ENCODE peak calls at places on chromosomes 7 and 10, in seven cellular contexts. One of them, this sample, is unnamed.

GRCh38 chr7:30717181-30717580 is 34.8 kb upstream of the INMT start:
- DNase-seq in uterus: no peak
- DNase-seq in B cell: no peak
- DNase-seq in WTC11: peak
- DNase-seq in tibial artery: no peak
- DNase-seq in fibroblast of pulmonary artery: peak
- DNase-seq in cardiac muscle cell: no peak
- DNase-seq in this sample: no peak

GRCh38 chr10:17817316-17817715 is 8.2 kb downstream of the MRC1 start:
- DNase-seq in tibial artery: no peak
- DNase-seq in B cell: no peak
- DNase-seq in fibroblast of pulmonary artery: no peak
- DNase-seq in cardiac muscle cell: no peak
- DNase-seq in WTC11: no peak
- DNase-seq in uterus: no peak
- DNase-seq in this sample: no peak

GRCh38 chr10:48237856-48238250 is 36.6 kb downstream of the FRMPD2 start:
- DNase-seq in tibial artery: no peak
- DNase-seq in fibroblast of pulmonary artery: no peak
- DNase-seq in B cell: no peak
- DNase-seq in uterus: no peak
- DNase-seq in WTC11: no peak
- DNase-seq in cardiac muscle cell: no peak
- DNase-seq in this sample: no peak

GRCh38 chr7:48113270-48113669 is 24.2 kb downstream of the UPP1 start:
- DNase-seq in WTC11: no peak
- DNase-seq in cardiac muscle cell: no peak
- DNase-seq in uterus: no peak
- DNase-seq in fibroblast of pulmonary artery: no peak
- DNase-seq in B cell: no peak
- DNase-seq in tibial artery: no peak
- DNase-seq in this sample: no peak

GRCh38 chr7:4661871-4662270 is 20.2 kb upstream of the FOXK1 start:
- DNase-seq in cardiac muscle cell: no peak
- DNase-seq in B cell: no peak
- DNase-seq in WTC11: no peak
- DNase-seq in tibial artery: no peak
- DNase-seq in uterus: no peak
- DNase-seq in fibroblast of pulmonary artery: peak
- DNase-seq in this sample: no peak

GRCh38 chr7:80184693-80185092 is 50.1 kb downstream of the GNAI1 start:
- DNase-seq in tibial artery: no peak
- DNase-seq in fibroblast of pulmonary artery: no peak
- DNase-seq in WTC11: no peak
- DNase-seq in B cell: no peak
- DNase-seq in cardiac muscle cell: no peak
- DNase-seq in uterus: no peak
- DNase-seq in this sample: no peak

GRCh38 chr7:29917583-29917982 is 72.0 kb downstream of the SCRN1 start:
- DNase-seq in cardiac muscle cell: no peak
- DNase-seq in WTC11: no peak
- DNase-seq in fibroblast of pulmonary artery: no peak
- DNase-seq in uterus: no peak
- DNase-seq in tibial artery: no peak
- DNase-seq in B cell: no peak
- DNase-seq in this sample: no peak

GRCh38 chr7:139095194-139095659 is 14.3 kb downstream of the ZC3HAV1 start:
- DNase-seq in fibroblast of pulmonary artery: no peak
- DNase-seq in WTC11: no peak
- DNase-seq in cardiac muscle cell: no peak
- DNase-seq in tibial artery: peak
- DNase-seq in uterus: no peak
- DNase-seq in B cell: peak
- DNase-seq in this sample: peak

GRCh38 chr10:13990918-13991317 is 339.8 kb downstream of the FRMD4A start:
- DNase-seq in B cell: no peak
- DNase-seq in uterus: peak
- DNase-seq in fibroblast of pulmonary artery: peak
- DNase-seq in cardiac muscle cell: no peak
- DNase-seq in tibial artery: no peak
- DNase-seq in WTC11: no peak
- DNase-seq in this sample: no peak

GRCh38 chr7:36979810-36980248 is 255.5 kb upstream of the AOAH start:
- DNase-seq in B cell: no peak
- DNase-seq in uterus: peak
- DNase-seq in WTC11: no peak
- DNase-seq in cardiac muscle cell: peak
- DNase-seq in tibial artery: no peak
- DNase-seq in fibroblast of pulmonary artery: peak
- DNase-seq in this sample: no peak

GRCh38 chr10:63352976-63353375 is 112.8 kb downstream of the JMJD1C start:
- DNase-seq in cardiac muscle cell: no peak
- DNase-seq in WTC11: no peak
- DNase-seq in B cell: no peak
- DNase-seq in tibial artery: no peak
- DNase-seq in uterus: no peak
- DNase-seq in fibroblast of pulmonary artery: no peak
- DNase-seq in this sample: no peak

GRCh38 chr7:35450456-35450855 is 196.6 kb upstream of the TBX20 start:
- DNase-seq in fibroblast of pulmonary artery: no peak
- DNase-seq in cardiac muscle cell: no peak
- DNase-seq in tibial artery: no peak
- DNase-seq in B cell: no peak
- DNase-seq in uterus: no peak
- DNase-seq in WTC11: no peak
- DNase-seq in this sample: no peak

GRCh38 chr10:73407495-73407894 is 6.4 kb downstream of the ANXA7 start:
- DNase-seq in uterus: no peak
- DNase-seq in WTC11: no peak
- DNase-seq in fibroblast of pulmonary artery: peak
- DNase-seq in tibial artery: no peak
- DNase-seq in B cell: no peak
- DNase-seq in cardiac muscle cell: no peak
- DNase-seq in this sample: no peak

GRCh38 chr7:123615344-123615743 is 13.7 kb downstream of the ASB15 start:
- DNase-seq in uterus: no peak
- DNase-seq in WTC11: no peak
- DNase-seq in cardiac muscle cell: peak
- DNase-seq in B cell: no peak
- DNase-seq in fibroblast of pulmonary artery: peak
- DNase-seq in tibial artery: no peak
- DNase-seq in this sample: no peak

GRCh38 chr10:106711313-106711906 is 453.1 kb downstream of the SORCS1 start:
- DNase-seq in tibial artery: peak
- DNase-seq in uterus: no peak
- DNase-seq in fibroblast of pulmonary artery: peak
- DNase-seq in cardiac muscle cell: peak
- DNase-seq in WTC11: peak
- DNase-seq in B cell: peak
- DNase-seq in this sample: peak

GRCh38 chr7:107034553-107034952 is 10.0 kb upstream of the PRKAR2B start:
- DNase-seq in tibial artery: no peak
- DNase-seq in cardiac muscle cell: no peak
- DNase-seq in uterus: no peak
- DNase-seq in B cell: no peak
- DNase-seq in WTC11: no peak
- DNase-seq in fibroblast of pulmonary artery: no peak
- DNase-seq in this sample: no peak
- TF ChIP-seq CTCF in tibial artery: no peak
- TF ChIP-seq CTCF in cardiac muscle cell: no peak
- TF ChIP-seq CTCF in uterus: no peak
- TF ChIP-seq CTCF in B cell: no peak
- TF ChIP-seq CTCF in WTC11: no peak
- TF ChIP-seq CTCF in fibroblast of pulmonary artery: no peak
- TF ChIP-seq CTCF in this sample: no peak

GRCh38 chr7:124667312-124667711 is 98.3 kb downstream of the GPR37 start:
- DNase-seq in WTC11: no peak
- DNase-seq in uterus: no peak
- DNase-seq in fibroblast of pulmonary artery: no peak
- DNase-seq in cardiac muscle cell: no peak
- DNase-seq in B cell: no peak
- DNase-seq in tibial artery: no peak
- DNase-seq in this sample: no peak

GRCh38 chr7:124662372-124662771 is 103.2 kb downstream of the GPR37 start:
- DNase-seq in WTC11: no peak
- DNase-seq in B cell: no peak
- DNase-seq in uterus: no peak
- DNase-seq in fibroblast of pulmonary artery: no peak
- DNase-seq in tibial artery: no peak
- DNase-seq in cardiac muscle cell: no peak
- DNase-seq in this sample: no peak

GRCh38 chr7:124667754-124668153 is 97.8 kb downstream of the GPR37 start:
- DNase-seq in fibroblast of pulmonary artery: no peak
- DNase-seq in uterus: no peak
- DNase-seq in B cell: no peak
- DNase-seq in cardiac muscle cell: no peak
- DNase-seq in tibial artery: no peak
- DNase-seq in WTC11: no peak
- DNase-seq in this sample: no peak

DNA sequence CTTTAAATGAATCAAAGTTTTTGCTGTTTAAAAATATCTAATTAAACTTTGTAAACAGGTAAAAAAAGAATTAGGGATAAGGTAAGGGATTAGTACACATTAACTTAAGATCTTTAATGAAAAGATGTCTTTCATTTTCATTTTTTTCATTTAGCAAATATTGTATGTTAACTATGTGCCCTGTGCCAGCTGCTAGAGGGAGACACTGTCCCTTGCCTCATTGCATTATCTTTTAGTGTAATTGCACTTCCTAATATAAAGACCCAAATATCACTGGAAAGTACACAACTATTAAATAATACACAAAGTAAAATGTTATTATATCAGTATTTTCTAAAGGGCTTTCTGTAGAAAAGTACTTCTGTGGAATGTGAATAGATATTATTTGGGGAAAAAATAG is 102.7 kb downstream of the GPR37 start:
- DNase-seq in cardiac muscle cell: no peak
- DNase-seq in WTC11: no peak
- DNase-seq in uterus: no peak
- DNase-seq in tibial artery: no peak
- DNase-seq in fibroblast of pulmonary artery: no peak
- DNase-seq in B cell: no peak
- DNase-seq in this sample: no peak
- TF ChIP-seq CTCF in cardiac muscle cell: no peak
- TF ChIP-seq CTCF in WTC11: no peak
- TF ChIP-seq CTCF in uterus: no peak
- TF ChIP-seq CTCF in tibial artery: no peak
- TF ChIP-seq CTCF in fibroblast of pulmonary artery: no peak
- TF ChIP-seq CTCF in B cell: no peak
- TF ChIP-seq CTCF in this sample: no peak

GRCh38 chr10:93224005-93224779 is 150.5 kb downstream of the CYP26A1 start:
- DNase-seq in cardiac muscle cell: no peak
- DNase-seq in uterus: no peak
- DNase-seq in fibroblast of pulmonary artery: no peak
- DNase-seq in B cell: no peak
- DNase-seq in tibial artery: no peak
- DNase-seq in WTC11: no peak
- DNase-seq in this sample: no peak
- TF ChIP-seq CTCF in cardiac muscle cell: no peak
- TF ChIP-seq CTCF in uterus: no peak
- TF ChIP-seq CTCF in fibroblast of pulmonary artery: no peak
- TF ChIP-seq CTCF in B cell: no peak
- TF ChIP-seq CTCF in tibial artery: no peak
- TF ChIP-seq CTCF in WTC11: no peak
- TF ChIP-seq CTCF in this sample: no peak

GRCh38 chr10:3222068-3222467 is 49.5 kb upstream of the PITRM1 start:
- DNase-seq in B cell: no peak
- DNase-seq in WTC11: no peak
- DNase-seq in uterus: no peak
- DNase-seq in tibial artery: no peak
- DNase-seq in fibroblast of pulmonary artery: peak
- DNase-seq in cardiac muscle cell: no peak
- DNase-seq in this sample: no peak
- TF ChIP-seq CTCF in B cell: no peak
- TF ChIP-seq CTCF in WTC11: no peak
- TF ChIP-seq CTCF in uterus: no peak
- TF ChIP-seq CTCF in tibial artery: no peak
- TF ChIP-seq CTCF in fibroblast of pulmonary artery: peak
- TF ChIP-seq CTCF in cardiac muscle cell: peak
- TF ChIP-seq CTCF in this sample: no peak

GRCh38 chr7:121510858-121511482 is 114.9 kb upstream of the FAM3C start:
- DNase-seq in uterus: no peak
- DNase-seq in fibroblast of pulmonary artery: no peak
- DNase-seq in WTC11: no peak
- DNase-seq in tibial artery: no peak
- DNase-seq in B cell: no peak
- DNase-seq in cardiac muscle cell: no peak
- DNase-seq in this sample: no peak

GRCh38 chr7:121515181-121515580 is 119.1 kb upstream of the FAM3C start:
- DNase-seq in WTC11: no peak
- DNase-seq in cardiac muscle cell: no peak
- DNase-seq in tibial artery: no peak
- DNase-seq in B cell: no peak
- DNase-seq in uterus: no peak
- DNase-seq in fibroblast of pulmonary artery: no peak
- DNase-seq in this sample: no peak

GRCh38 chr7:121513105-121513504 is 117.0 kb upstream of the FAM3C start:
- DNase-seq in WTC11: no peak
- DNase-seq in B cell: no peak
- DNase-seq in fibroblast of pulmonary artery: no peak
- DNase-seq in uterus: no peak
- DNase-seq in cardiac muscle cell: no peak
- DNase-seq in tibial artery: no peak
- DNase-seq in this sample: no peak

GRCh38 chr7:121505540-121506182 is 109.6 kb upstream of the FAM3C start:
- DNase-seq in B cell: no peak
- DNase-seq in WTC11: no peak
- DNase-seq in uterus: no peak
- DNase-seq in cardiac muscle cell: no peak
- DNase-seq in fibroblast of pulmonary artery: no peak
- DNase-seq in tibial artery: no peak
- DNase-seq in this sample: no peak

DNA sequence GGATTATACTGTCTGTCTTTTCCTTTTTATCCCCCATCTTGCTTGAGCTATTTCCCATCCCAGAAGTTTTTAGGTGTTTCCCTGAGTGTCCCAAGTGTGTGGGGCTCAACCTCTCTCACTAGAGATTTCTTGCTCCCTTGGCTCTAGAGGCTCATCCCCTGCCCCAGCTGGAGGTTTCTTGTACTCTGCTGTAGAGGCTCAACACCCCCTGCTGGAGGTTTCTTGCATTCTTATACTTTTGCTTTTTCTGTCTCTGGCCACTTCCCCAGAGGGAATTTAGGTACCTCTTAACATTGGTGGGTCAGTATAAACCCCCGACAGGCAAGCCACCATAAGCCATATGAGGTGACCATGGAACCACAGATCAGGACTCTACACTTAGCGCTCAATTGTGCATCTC is 114.2 kb upstream of the FAM3C start:
- DNase-seq in WTC11: no peak
- DNase-seq in tibial artery: no peak
- DNase-seq in cardiac muscle cell: no peak
- DNase-seq in uterus: no peak
- DNase-seq in fibroblast of pulmonary artery: no peak
- DNase-seq in B cell: no peak
- DNase-seq in this sample: no peak
- TF ChIP-seq CTCF in WTC11: no peak
- TF ChIP-seq CTCF in tibial artery: no peak
- TF ChIP-seq CTCF in cardiac muscle cell: no peak
- TF ChIP-seq CTCF in uterus: no peak
- TF ChIP-seq CTCF in fibroblast of pulmonary artery: no peak
- TF ChIP-seq CTCF in B cell: no peak
- TF ChIP-seq CTCF in this sample: no peak